ENCODE peak calls at places on chromosome 9, in ten cellular contexts. I, D, Y, X, L, T, O, Z, R and K are unnamed samples.

GRCh38 chr9:68640421-68641089 is 64.5 kb upstream of the PIP5K1B start:
- DNase-seq in L (no peak), T (no peak), O (no peak), I (no peak), D (no peak), R (no peak), X (no peak), Z (no peak), Y (no peak), K (no peak)

GRCh38 chr9:137461663-137462395 is 2.7 kb upstream of the NSMF start:
- DNase-seq in I (peak; percentile 94), O (no peak), R (no peak), Y (peak; percentile 81), D (no peak), T (peak; percentile 78), L (peak; percentile 22), X (no peak), Z (no peak), K (no peak)

GRCh38 chr9:130579738-130580463 is 524 bp downstream of the FUBP3 start:
- DNase-seq in X (no peak), T (no peak), R (no peak), O (no peak), I (no peak), D (peak; percentile 27), Y (no peak), L (no peak), Z (no peak), K (no peak)

GRCh38 chr9:110635589-110635988 is 33.0 kb upstream of the MUSK start:
- DNase-seq in Y (no peak), I (no peak), O (no peak), D (no peak), L (no peak), X (no peak), R (no peak), T (no peak), Z (no peak), K (no peak)

GRCh38 chr9:134994926-134995791 is 77.4 kb upstream of the FCN1 start:
- DNase-seq in R (no peak), L (no peak), X (no peak), D (no peak), Y (no peak), O (no peak), Z (no peak), I (no peak), T (no peak), K (no peak)

GRCh38 chr9:135884328-135885035 is 22.9 kb downstream of the CAMSAP1 start:
- DNase-seq in I (no peak), T (no peak), R (peak; percentile 8), L (peak; percentile 45), X (no peak), Z (no peak), Y (peak; percentile 20), D (no peak), O (no peak), K (no peak)

GRCh38 chr9:22813520-22813919 is 366.9 kb downstream of the DMRTA1 start:
- DNase-seq in L (peak; percentile 43), O (no peak), X (peak; percentile 1), Y (peak; percentile 18), D (no peak), T (no peak), R (peak; percentile 37), Z (no peak), I (no peak), K (no peak)

GRCh38 chr9:20989923-20990341 is 41.5 kb downstream of the HACD4 start:
- DNase-seq in O (no peak), X (no peak), R (no peak), L (no peak), Z (no peak), T (peak; percentile 79), Y (no peak), D (no peak), I (no peak), K (no peak)

GRCh38 chr9:12702160-12702758 is 9.1 kb downstream of the TYRP1 start:
- DNase-seq in Z (no peak), D (peak; percentile 92), I (no peak), R (peak; percentile 66), Y (peak; percentile 72), L (peak; percentile 80), O (no peak), T (peak; percentile 25), X (no peak), K (no peak)

GRCh38 chr9:129451089-129451656 is 169.7 kb downstream of the C9orf50 start:
- DNase-seq in X (no peak), D (peak; percentile 56), R (no peak), I (no peak), Y (no peak), T (no peak), O (no peak), Z (no peak), L (no peak), K (no peak)

GRCh38 chr9:120030847-120031246 is 549.1 kb downstream of the CDK5RAP2 start:
- DNase-seq in I (no peak), X (no peak), L (no peak), T (no peak), D (no peak), O (no peak), R (no peak), Y (no peak), Z (no peak), K (no peak)

GRCh38 chr9:34986541-34987047 is 3.0 kb upstream of the DNAJB5 start:
- DNase-seq in T (peak; percentile 58), R (peak; percentile 34), X (no peak), Y (no peak), D (peak; percentile 59), Z (no peak), L (no peak), O (no peak), I (peak; percentile 51), K (no peak)

GRCh38 chr9:122900791-122901190 is 4.4 kb downstream of the RC3H2 start:
- DNase-seq in X (no peak), Y (no peak), D (peak; percentile 55), L (peak; percentile 23), Z (no peak), I (no peak), T (no peak), O (no peak), R (peak; percentile 39), K (no peak)

GRCh38 chr9:131270171-131271015 is 5.9 kb downstream of the FAM78A start:
- DNase-seq in T (peak; percentile 85), O (no peak), Y (no peak), R (no peak), X (no peak), L (no peak), D (peak; percentile 70), Z (no peak), I (peak; percentile 75), K (no peak)

GRCh38 chr9:137615387-137615871 is 3.4 kb upstream of the EHMT1 start:
- DNase-seq in Z (no peak), T (no peak), D (no peak), R (no peak), L (no peak), O (no peak), I (no peak), Y (no peak), X (no peak), K (no peak)

GRCh38 chr9:35733109-35733541 is 659 bp downstream of the CREB3 start:
- DNase-seq in D (peak; percentile 63), Y (peak; percentile 78), L (peak; percentile 58), Z (no peak), X (peak; percentile 35), O (no peak), T (no peak), R (peak; percentile 79), I (peak; percentile 28), K (no peak)

GRCh38 chr9:135302329-135303279 is 177.0 kb upstream of the PPP1R26 start:
- DNase-seq in R (no peak), Z (no peak), O (no peak), D (no peak), X (no peak), I (no peak), Y (no peak), T (no peak), L (no peak), K (no peak)

GRCh38 chr9:30348904-30349303 is 2035.5 kb upstream of the ACO1 start:
- DNase-seq in L (no peak), D (no peak), Z (no peak), R (no peak), I (no peak), O (no peak), T (no peak), Y (no peak), X (no peak), K (no peak)

GRCh38 chr9:893843-894420 is 52.4 kb downstream of the DMRT1 start:
- DNase-seq in O (peak; percentile 12), X (peak; percentile 60), T (peak; percentile 56), I (peak; percentile 91), Y (peak; percentile 74), D (peak; percentile 76), Z (peak; percentile 19), L (peak; percentile 50), R (peak; percentile 43), K (peak; percentile 38)

GRCh38 chr9:133627341-133627740 is 8.8 kb upstream of the DBH start:
- DNase-seq in Z (no peak), D (no peak), O (no peak), T (no peak), L (no peak), X (no peak), R (no peak), I (no peak), Y (no peak), K (no peak)

GRCh38 chr9:131297903-131298302 is 8.4 kb downstream of the PLPP7 start:
- DNase-seq in T (no peak), I (no peak), D (no peak), X (no peak), Y (no peak), R (no peak), L (no peak), O (no peak), Z (no peak), K (no peak)